ENCODE peak calls at places on chromosomes 16 and 17, in ten cellular contexts. One of them, this sample, is unnamed.

GRCh38 chr16:14347706-14348105 is 276.6 kb downstream of the MRTFB start:
- DNase-seq in left ventricle myocardium inferior: peak
- DNase-seq in body of pancreas: peak
- DNase-seq in AG04450: no peak
- DNase-seq in ascending aorta: no peak
- DNase-seq in IMR-90: no peak
- DNase-seq in ovary: no peak
- DNase-seq in HFF-Myc: no peak
- DNase-seq in cardiac fibroblast: no peak
- DNase-seq in fibroblast of pulmonary artery: no peak
- DNase-seq in this sample: no peak

GRCh38 chr17:69961488-69962145 is 113.4 kb upstream of the KCNJ16 start:
- DNase-seq in left ventricle myocardium inferior: no peak
- DNase-seq in body of pancreas: no peak
- DNase-seq in AG04450: peak
- DNase-seq in ascending aorta: no peak
- DNase-seq in IMR-90: peak
- DNase-seq in ovary: peak
- DNase-seq in HFF-Myc: no peak
- DNase-seq in cardiac fibroblast: no peak
- DNase-seq in fibroblast of pulmonary artery: no peak
- DNase-seq in this sample: peak

GRCh38 chr16:70430667-70431536 is 8.0 kb downstream of the ST3GAL2 start:
- DNase-seq in left ventricle myocardium inferior: no peak
- DNase-seq in body of pancreas: no peak
- DNase-seq in AG04450: no peak
- DNase-seq in ascending aorta: no peak
- DNase-seq in IMR-90: peak
- DNase-seq in ovary: no peak
- DNase-seq in HFF-Myc: no peak
- DNase-seq in cardiac fibroblast: no peak
- DNase-seq in fibroblast of pulmonary artery: no peak
- DNase-seq in this sample: no peak

GRCh38 chr17:45851022-45851421 is 6.3 kb downstream of the SPPL2C start:
- DNase-seq in left ventricle myocardium inferior: no peak
- DNase-seq in body of pancreas: no peak
- DNase-seq in AG04450: no peak
- DNase-seq in ascending aorta: no peak
- DNase-seq in IMR-90: no peak
- DNase-seq in ovary: no peak
- DNase-seq in HFF-Myc: no peak
- DNase-seq in cardiac fibroblast: no peak
- DNase-seq in fibroblast of pulmonary artery: no peak
- DNase-seq in this sample: no peak

GRCh38 chr17:8892338-8892690 is 24.8 kb upstream of the PIK3R6 start:
- DNase-seq in left ventricle myocardium inferior: no peak
- DNase-seq in body of pancreas: no peak
- DNase-seq in AG04450: no peak
- DNase-seq in ascending aorta: no peak
- DNase-seq in IMR-90: no peak
- DNase-seq in ovary: no peak
- DNase-seq in HFF-Myc: no peak
- DNase-seq in cardiac fibroblast: peak
- DNase-seq in fibroblast of pulmonary artery: no peak
- DNase-seq in this sample: no peak

GRCh38 chr17:2025622-2026309 is 632 bp upstream of the RTN4RL1 start:
- DNase-seq in left ventricle myocardium inferior: peak
- DNase-seq in body of pancreas: peak
- DNase-seq in AG04450: no peak
- DNase-seq in ascending aorta: no peak
- DNase-seq in IMR-90: peak
- DNase-seq in ovary: peak
- DNase-seq in HFF-Myc: no peak
- DNase-seq in cardiac fibroblast: peak
- DNase-seq in fibroblast of pulmonary artery: peak
- DNase-seq in this sample: no peak

GRCh38 chr16:30458561-30459394 is 13.1 kb upstream of the SEPHS2 start:
- DNase-seq in left ventricle myocardium inferior: peak
- DNase-seq in body of pancreas: peak
- DNase-seq in AG04450: no peak
- DNase-seq in ascending aorta: no peak
- DNase-seq in IMR-90: no peak
- DNase-seq in ovary: no peak
- DNase-seq in HFF-Myc: no peak
- DNase-seq in cardiac fibroblast: no peak
- DNase-seq in fibroblast of pulmonary artery: no peak
- DNase-seq in this sample: no peak

GRCh38 chr17:14730821-14731220 is 429.9 kb downstream of the HS3ST3B1 start:
- DNase-seq in left ventricle myocardium inferior: no peak
- DNase-seq in body of pancreas: no peak
- DNase-seq in AG04450: no peak
- DNase-seq in ascending aorta: no peak
- DNase-seq in IMR-90: no peak
- DNase-seq in ovary: no peak
- DNase-seq in HFF-Myc: no peak
- DNase-seq in cardiac fibroblast: no peak
- DNase-seq in fibroblast of pulmonary artery: no peak
- DNase-seq in this sample: no peak

GRCh38 chr16:74830646-74831045 is 56.0 kb upstream of the FA2H start:
- DNase-seq in left ventricle myocardium inferior: no peak
- DNase-seq in body of pancreas: no peak
- DNase-seq in AG04450: no peak
- DNase-seq in ascending aorta: no peak
- DNase-seq in IMR-90: no peak
- DNase-seq in ovary: no peak
- DNase-seq in HFF-Myc: no peak
- DNase-seq in cardiac fibroblast: no peak
- DNase-seq in fibroblast of pulmonary artery: no peak
- DNase-seq in this sample: no peak

GRCh38 chr16:87936375-87937230 is at the start of gene CA5A:
- DNase-seq in left ventricle myocardium inferior: no peak
- DNase-seq in body of pancreas: no peak
- DNase-seq in AG04450: no peak
- DNase-seq in ascending aorta: no peak
- DNase-seq in IMR-90: no peak
- DNase-seq in ovary: no peak
- DNase-seq in HFF-Myc: no peak
- DNase-seq in cardiac fibroblast: no peak
- DNase-seq in fibroblast of pulmonary artery: no peak
- DNase-seq in this sample: no peak
- TF ChIP-seq CTCF in left ventricle myocardium inferior: no peak
- TF ChIP-seq CTCF in body of pancreas: no peak
- TF ChIP-seq CTCF in AG04450: no peak
- TF ChIP-seq CTCF in ascending aorta: no peak
- TF ChIP-seq CTCF in IMR-90: no peak
- TF ChIP-seq CTCF in ovary: no peak
- TF ChIP-seq CTCF in HFF-Myc: no peak
- TF ChIP-seq CTCF in cardiac fibroblast: no peak
- TF ChIP-seq CTCF in fibroblast of pulmonary artery: no peak
- TF ChIP-seq CTCF in this sample: no peak

DNA sequence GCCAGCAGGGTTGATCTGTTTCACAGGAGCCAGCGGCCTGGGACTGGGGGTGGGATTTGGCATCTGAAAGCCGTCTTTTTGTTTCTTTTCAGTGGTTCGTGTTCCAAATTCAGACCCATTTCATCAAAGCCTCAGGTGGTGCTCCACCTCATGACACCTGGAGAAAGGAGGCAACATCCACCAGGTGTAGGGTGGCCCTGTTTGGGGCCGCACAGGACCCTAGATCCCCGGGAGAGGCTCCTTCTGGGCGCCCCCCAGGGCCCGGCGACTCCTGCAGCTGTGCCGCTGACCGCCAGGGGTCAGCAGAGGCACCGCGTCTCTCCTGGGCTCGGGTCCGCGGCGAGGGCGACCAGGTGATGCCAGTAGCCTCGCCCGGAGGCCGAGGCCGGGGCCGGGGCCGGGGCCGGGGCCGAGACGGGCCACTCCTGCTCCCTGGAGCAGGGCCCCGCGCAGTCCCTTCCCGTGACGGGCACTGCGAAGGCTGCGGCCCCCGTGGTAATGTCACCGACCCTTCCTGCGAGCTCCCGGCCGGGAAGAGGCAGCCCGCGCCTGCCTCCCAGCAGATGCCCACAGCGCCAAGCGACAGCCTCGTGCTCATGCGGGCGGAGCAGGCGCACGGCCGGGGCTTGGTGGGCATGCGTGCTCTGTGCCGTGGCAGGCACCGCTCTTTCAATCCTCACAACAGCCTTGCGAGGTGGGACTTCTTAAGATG is 118.6 kb downstream of the C16orf78 start:
- DNase-seq in left ventricle myocardium inferior: peak
- DNase-seq in body of pancreas: peak
- DNase-seq in AG04450: no peak
- DNase-seq in ascending aorta: no peak
- DNase-seq in IMR-90: no peak
- DNase-seq in ovary: peak
- DNase-seq in HFF-Myc: no peak
- DNase-seq in cardiac fibroblast: peak
- DNase-seq in fibroblast of pulmonary artery: peak
- DNase-seq in this sample: no peak
- H3K4me3 ChIP-seq in left ventricle myocardium inferior: peak
- H3K4me3 ChIP-seq in body of pancreas: no peak
- H3K4me3 ChIP-seq in AG04450: no peak
- H3K4me3 ChIP-seq in ascending aorta: peak
- H3K4me3 ChIP-seq in IMR-90: no peak
- H3K4me3 ChIP-seq in ovary: peak
- H3K4me3 ChIP-seq in HFF-Myc: no peak
- H3K4me3 ChIP-seq in cardiac fibroblast: no peak
- H3K4me3 ChIP-seq in fibroblast of pulmonary artery: peak
- H3K4me3 ChIP-seq in this sample: no peak

DNA sequence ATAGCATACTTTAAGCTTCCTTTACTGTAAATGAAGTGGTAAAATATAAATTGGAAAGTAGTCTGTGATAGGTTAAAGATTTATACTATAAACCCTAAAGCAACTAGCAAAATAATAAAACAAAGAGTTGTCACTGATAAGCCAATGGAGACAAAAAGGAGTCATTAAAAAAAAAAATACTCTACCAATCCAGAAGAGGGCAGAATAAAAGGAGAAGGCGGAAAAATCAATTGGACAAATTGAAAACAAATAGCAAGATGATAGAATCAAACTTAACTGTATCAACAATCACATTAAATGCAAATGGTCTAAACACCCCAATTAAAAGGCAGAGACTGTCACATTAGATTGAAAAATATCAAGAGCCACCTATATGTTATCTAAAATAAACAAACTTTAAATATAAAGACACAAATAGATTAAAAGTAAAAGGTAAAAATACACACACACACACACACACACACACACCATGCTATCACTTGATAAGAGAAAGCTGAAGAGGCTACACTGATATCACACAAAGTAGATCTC is 71.8 kb downstream of the CACNG1 start:
- DNase-seq in left ventricle myocardium inferior: no peak
- DNase-seq in body of pancreas: no peak
- DNase-seq in AG04450: no peak
- DNase-seq in ascending aorta: no peak
- DNase-seq in IMR-90: no peak
- DNase-seq in ovary: no peak
- DNase-seq in HFF-Myc: no peak
- DNase-seq in cardiac fibroblast: no peak
- DNase-seq in fibroblast of pulmonary artery: no peak
- DNase-seq in this sample: no peak
- TF ChIP-seq CTCF in left ventricle myocardium inferior: no peak
- TF ChIP-seq CTCF in body of pancreas: no peak
- TF ChIP-seq CTCF in AG04450: no peak
- TF ChIP-seq CTCF in ascending aorta: no peak
- TF ChIP-seq CTCF in IMR-90: no peak
- TF ChIP-seq CTCF in ovary: no peak
- TF ChIP-seq CTCF in HFF-Myc: no peak
- TF ChIP-seq CTCF in cardiac fibroblast: no peak
- TF ChIP-seq CTCF in fibroblast of pulmonary artery: no peak
- TF ChIP-seq CTCF in this sample: no peak

DNA sequence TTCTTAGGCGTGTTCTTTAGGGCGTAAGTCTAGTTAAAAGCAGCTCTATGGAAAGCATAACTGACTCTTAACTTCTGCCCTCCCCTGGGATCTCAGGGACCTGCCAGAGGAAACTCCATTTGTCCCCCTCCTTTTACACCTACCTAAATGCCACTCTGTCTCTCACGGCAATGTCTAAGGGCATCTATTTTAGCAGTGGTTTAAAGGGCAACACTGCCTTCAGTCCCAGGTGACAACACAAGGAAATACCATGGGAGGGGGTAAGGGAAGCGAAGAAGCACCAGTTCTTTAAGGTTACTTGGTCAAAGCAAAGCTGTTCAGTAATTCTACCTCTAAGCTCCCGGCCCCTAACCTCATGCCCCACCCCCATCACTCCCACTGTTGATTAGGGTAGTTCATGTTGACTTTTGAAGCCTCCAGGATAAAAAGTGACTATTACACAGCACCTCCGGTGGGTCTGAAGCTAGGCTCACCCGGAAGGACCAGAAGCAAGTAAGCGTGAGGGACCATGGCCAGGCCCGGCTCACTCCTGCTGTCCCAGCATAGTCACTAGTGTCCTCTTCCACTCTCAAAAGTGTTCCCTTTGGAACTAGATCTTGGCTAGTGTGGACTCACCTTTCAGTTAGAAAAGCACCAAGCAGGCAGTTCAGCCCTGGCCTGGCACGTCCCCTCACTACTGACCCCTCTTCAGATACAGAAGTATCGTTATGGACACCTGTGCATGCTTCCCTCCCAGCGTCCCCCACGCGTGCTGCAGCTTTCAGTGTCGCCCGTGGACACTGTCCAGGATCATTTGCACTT is 47.0 kb downstream of the CYTH1 start:
- DNase-seq in left ventricle myocardium inferior: no peak
- DNase-seq in body of pancreas: peak
- DNase-seq in AG04450: no peak
- DNase-seq in ascending aorta: no peak
- DNase-seq in IMR-90: no peak
- DNase-seq in ovary: no peak
- DNase-seq in HFF-Myc: no peak
- DNase-seq in cardiac fibroblast: no peak
- DNase-seq in fibroblast of pulmonary artery: no peak
- DNase-seq in this sample: no peak
- H3K4me3 ChIP-seq in left ventricle myocardium inferior: peak
- H3K4me3 ChIP-seq in body of pancreas: no peak
- H3K4me3 ChIP-seq in AG04450: no peak
- H3K4me3 ChIP-seq in ascending aorta: peak
- H3K4me3 ChIP-seq in IMR-90: no peak
- H3K4me3 ChIP-seq in ovary: peak
- H3K4me3 ChIP-seq in HFF-Myc: no peak
- H3K4me3 ChIP-seq in cardiac fibroblast: no peak
- H3K4me3 ChIP-seq in fibroblast of pulmonary artery: no peak
- H3K4me3 ChIP-seq in this sample: no peak

GRCh38 chr17:51711581-51711980 is 446.9 kb downstream of the CA10 start:
- DNase-seq in left ventricle myocardium inferior: no peak
- DNase-seq in body of pancreas: no peak
- DNase-seq in AG04450: no peak
- DNase-seq in ascending aorta: no peak
- DNase-seq in IMR-90: no peak
- DNase-seq in ovary: no peak
- DNase-seq in HFF-Myc: no peak
- DNase-seq in cardiac fibroblast: no peak
- DNase-seq in fibroblast of pulmonary artery: no peak
- DNase-seq in this sample: no peak
- TF ChIP-seq CTCF in left ventricle myocardium inferior: no peak
- TF ChIP-seq CTCF in body of pancreas: no peak
- TF ChIP-seq CTCF in AG04450: no peak
- TF ChIP-seq CTCF in ascending aorta: no peak
- TF ChIP-seq CTCF in IMR-90: no peak
- TF ChIP-seq CTCF in ovary: no peak
- TF ChIP-seq CTCF in HFF-Myc: no peak
- TF ChIP-seq CTCF in cardiac fibroblast: no peak
- TF ChIP-seq CTCF in fibroblast of pulmonary artery: no peak
- TF ChIP-seq CTCF in this sample: no peak

This sample was measured in astrocyte of the cerebellum.